ENCODE peak calls at places on chromosomes 13 and 19, in ten cellular contexts. A is A549, M is Peyer's patch, W is H7, F is brain microvascular endothelial cell, Y is gastrocnemius medialis, V is endodermal cell, B is ovary, H is thoracic aorta, X is BJ. C is an unnamed sample.

GRCh38 chr19:31562916-31563626 is 213.8 kb upstream of the TSHZ3 start:
- DNase-seq in A (no peak), X (no peak), V (peak), W (peak), H (no peak), B (no peak), M (no peak), Y (no peak), F (no peak), C (no peak)

GRCh38 chr19:48533770-48534169 is 18.2 kb upstream of the SULT2B1 start:
- DNase-seq in V (no peak), B (no peak), M (no peak), W (no peak), F (no peak), A (no peak), H (no peak), Y (no peak), X (no peak), C (no peak)

GRCh38 chr19:4376245-4376990 is 23.9 kb downstream of the SH3GL1 start:
- DNase-seq in X (no peak), Y (no peak), W (peak), H (no peak), M (no peak), B (no peak), A (no peak), F (no peak), V (peak), C (no peak)

GRCh38 chr13:24638096-24638495 is 42.1 kb upstream of the ATP12A start:
- DNase-seq in Y (no peak), W (no peak), F (no peak), B (no peak), V (no peak), M (no peak), X (no peak), A (no peak), H (no peak), C (no peak)

GRCh38 chr13:27704681-27705080 is 83.0 kb downstream of the POLR1D start:
- DNase-seq in Y (no peak), B (no peak), W (no peak), M (no peak), F (no peak), A (no peak), H (no peak), X (no peak), V (no peak), C (no peak)

GRCh38 chr13:30751183-30751933 is 16.0 kb downstream of the ALOX5AP start:
- DNase-seq in X (no peak), B (no peak), F (no peak), H (no peak), Y (no peak), A (no peak), W (no peak), M (no peak), V (no peak), C (no peak)

GRCh38 chr19:15123900-15124299 is 16.7 kb downstream of the SYDE1 start:
- DNase-seq in X (no peak), A (no peak), B (peak), M (peak), Y (peak), V (peak), H (no peak), F (no peak), W (peak), C (peak)

GRCh38 chr19:5115771-5116202 is 146.9 kb downstream of the KDM4B start:
- DNase-seq in V (no peak), H (no peak), F (no peak), Y (no peak), X (no peak), A (no peak), B (no peak), W (no peak), M (no peak), C (no peak)

GRCh38 chr19:7981199-7981598 is 24.2 kb downstream of the ELAVL1 start:
- DNase-seq in M (no peak), X (no peak), H (no peak), W (no peak), V (no peak), A (no peak), B (no peak), F (no peak), Y (no peak), C (no peak)

GRCh38 chr13:48909088-48909389 is 66.7 kb upstream of the FNDC3A start:
- DNase-seq in H (no peak), Y (no peak), X (no peak), V (no peak), A (no peak), W (no peak), M (no peak), F (no peak), B (no peak), C (no peak)

GRCh38 chr19:10769533-10770491 is 51.9 kb downstream of the DNM2 start:
- DNase-seq in A (peak), Y (peak), F (no peak), H (no peak), W (peak), X (no peak), B (peak), M (peak), V (peak), C (peak)

GRCh38 chr13:40194204-40194806 is 472.1 kb downstream of the FOXO1 start:
- DNase-seq in V (no peak), Y (no peak), X (no peak), M (no peak), F (no peak), H (no peak), W (no peak), B (no peak), A (no peak), C (no peak)

GRCh38 chr13:31038834-31039552 is 106.5 kb downstream of the TEX26 start:
- DNase-seq in W (no peak), V (no peak), M (no peak), B (no peak), X (no peak), F (peak), H (no peak), Y (no peak), A (no peak), C (no peak)

GRCh38 chr19:44738603-44739585 is 9.6 kb upstream of the BCL3 start:
- DNase-seq in M (peak), W (peak), B (peak), V (no peak), A (peak), Y (peak), F (no peak), H (no peak), X (no peak), C (no peak)

GRCh38 chr13:39417131-39417530 is 185.9 kb downstream of the LHFPL6 start:
- DNase-seq in V (peak), X (no peak), W (peak), Y (no peak), A (no peak), H (no peak), F (no peak), M (no peak), B (no peak), C (no peak)

GRCh38 chr19:38554676-38555141 is 63.0 kb downstream of the MAP4K1 start:
- DNase-seq in W (no peak), B (no peak), Y (no peak), H (no peak), V (no peak), A (no peak), F (no peak), M (no peak), X (no peak), C (no peak)

GRCh38 chr19:50191270-50191669 is 12.2 kb upstream of the MYH14 start:
- DNase-seq in M (no peak), Y (no peak), B (no peak), V (no peak), A (no peak), F (no peak), X (no peak), H (no peak), W (no peak), C (no peak)

GRCh38 chr19:958967-959685 is 25.0 kb upstream of the WDR18 start:
- DNase-seq in B (peak), H (no peak), V (no peak), X (no peak), F (peak), Y (no peak), M (no peak), W (no peak), A (peak), C (no peak)

GRCh38 chr13:46926856-46927625 is 30.2 kb upstream of the HTR2A start:
- DNase-seq in F (no peak), Y (no peak), M (no peak), H (no peak), A (no peak), V (no peak), X (peak), W (no peak), B (no peak), C (no peak)

GRCh38 chr13:66264976-66265375 is 965.2 kb downstream of the PCDH9 start:
- DNase-seq in Y (no peak), A (no peak), V (no peak), H (no peak), B (no peak), M (no peak), X (no peak), W (no peak), F (peak), C (no peak)

GRCh38 chr19:47607564-47608073 is 1.3 kb upstream of the BICRA start:
- DNase-seq in V (no peak), H (no peak), F (no peak), W (no peak), B (no peak), A (no peak), X (no peak), M (no peak), Y (no peak), C (no peak)

GRCh38 chr19:43743059-43743458 is 11.7 kb downstream of the SMG9 start:
- DNase-seq in Y (no peak), X (no peak), W (no peak), V (no peak), F (peak), H (no peak), M (no peak), A (no peak), B (no peak), C (no peak)

GRCh38 chr13:111177803-111178389 is 62.8 kb downstream of the ARHGEF7 start:
- DNase-seq in H (no peak), A (no peak), F (peak), X (peak), M (no peak), W (no peak), Y (no peak), V (no peak), B (no peak), C (no peak)

GRCh38 chr19:3224346-3225325 is at the start of gene CELF5:
- DNase-seq in B (peak), W (peak), H (no peak), A (no peak), X (no peak), Y (no peak), M (no peak), F (no peak), V (peak), C (no peak)

GRCh38 chr13:110471833-110472162 is 89.7 kb downstream of the RAB20 start:
- DNase-seq in A (no peak), V (no peak), B (no peak), X (no peak), F (peak), H (no peak), W (no peak), M (no peak), Y (peak), C (peak)

GRCh38 chr19:34150558-34150957 is 21.7 kb upstream of the LSM14A start:
- DNase-seq in F (no peak), M (no peak), H (no peak), A (no peak), W (no peak), X (no peak), Y (no peak), V (no peak), B (no peak), C (no peak)

GRCh38 chr13:36619535-36619934 is 54.3 kb upstream of the SERTM1 start:
- DNase-seq in H (no peak), M (no peak), B (no peak), F (no peak), Y (no peak), A (no peak), X (no peak), W (no peak), V (no peak), C (no peak)

GRCh38 chr19:35959040-35959967 is 23.1 kb downstream of the LRFN3 start:
- DNase-seq in F (no peak), Y (no peak), X (no peak), A (no peak), B (no peak), M (no peak), W (peak), H (no peak), V (peak), C (no peak)

GRCh38 chr19:46144756-46145155 is 3.3 kb upstream of the IGFL2 start:
- DNase-seq in W (no peak), M (no peak), A (peak), X (no peak), Y (no peak), H (no peak), B (no peak), F (no peak), V (no peak), C (no peak)

GRCh38 chr19:46147791-46148288 is at the start of gene IGFL2:
- DNase-seq in M (no peak), X (no peak), Y (no peak), V (no peak), W (no peak), H (no peak), F (no peak), A (no peak), B (no peak), C (no peak)

GRCh38 chr19:46147166-46147740 is 785 bp upstream of the IGFL2 start:
- DNase-seq in M (no peak), Y (no peak), B (no peak), X (no peak), F (no peak), W (no peak), A (no peak), H (no peak), V (no peak), C (no peak)

GRCh38 chr19:46155237-46155636 is 7.2 kb downstream of the IGFL2 start:
- DNase-seq in X (no peak), H (no peak), M (no peak), Y (no peak), B (no peak), V (no peak), A (no peak), W (no peak), F (no peak), C (no peak)

DNA sequence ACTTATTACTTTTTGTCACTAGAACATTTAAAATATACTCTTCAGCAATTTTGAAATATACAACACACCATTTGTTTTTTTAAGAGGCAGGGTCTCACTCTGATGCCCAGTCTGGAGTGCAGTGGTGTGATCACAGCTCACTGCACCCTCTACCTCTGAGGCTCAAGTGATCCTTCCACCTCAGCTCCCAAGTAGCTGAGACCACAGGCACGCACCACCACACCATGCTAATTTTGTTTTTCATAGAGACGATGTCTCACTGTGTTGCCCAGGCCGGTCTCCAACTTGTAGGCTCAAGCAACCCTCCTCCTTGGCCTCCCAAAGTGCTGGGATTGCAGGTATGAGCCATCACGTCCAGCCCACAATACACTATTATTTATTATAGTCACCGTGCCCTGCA is 2.6 kb downstream of the IGFL2 start:
- DNase-seq in M (no peak), V (no peak), B (no peak), F (no peak), Y (no peak), A (no peak), X (no peak), W (no peak), H (no peak), C (no peak)
- H3K4me3 ChIP-seq in M (no peak), V (no peak), B (no peak), F (no peak), Y (no peak), A (no peak), X (no peak), W (no peak), H (no peak), C (no peak)

DNA sequence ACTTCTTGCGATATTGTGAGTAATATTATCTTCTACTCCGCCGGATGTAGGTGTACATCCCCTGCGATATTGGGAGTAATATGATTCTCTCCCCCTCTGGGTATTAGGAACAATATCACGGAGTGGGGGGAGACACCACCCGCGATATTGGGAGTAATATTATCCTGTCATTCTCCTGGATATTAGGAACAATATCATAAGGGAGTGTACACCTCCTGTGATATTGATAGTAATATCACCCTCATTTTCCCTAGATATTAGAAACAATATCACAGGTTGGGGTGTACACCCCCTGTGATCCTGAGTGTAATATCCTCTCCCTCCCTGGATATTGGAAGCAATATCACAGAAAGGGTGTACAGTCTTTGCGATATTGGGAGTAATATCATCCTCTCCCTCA is 64.3 kb upstream of the CEACAM21 start:
- DNase-seq in V (no peak), M (no peak), B (no peak), W (no peak), F (no peak), Y (no peak), A (no peak), X (no peak), H (no peak), C (no peak)
- H3K4me3 ChIP-seq in V (no peak), M (no peak), B (no peak), W (no peak), F (no peak), Y (no peak), A (no peak), X (no peak), H (no peak), C (no peak)

DNA sequence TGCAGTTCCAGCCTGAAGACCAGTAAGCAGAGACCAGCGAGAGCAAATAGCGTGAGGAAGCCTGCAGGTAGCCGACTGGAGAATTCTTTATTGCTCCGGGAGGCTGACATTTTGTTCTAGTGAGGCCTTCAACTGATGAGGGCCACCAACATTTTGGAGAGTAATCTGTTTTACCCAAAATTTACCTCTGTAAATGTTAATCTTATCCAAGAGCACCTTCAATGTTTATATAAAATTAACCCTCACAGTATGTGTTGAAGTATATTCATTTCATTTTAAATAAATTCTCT is 546.4 kb upstream of the SLITRK5 start:
- DNase-seq in H (no peak), Y (no peak), X (no peak), A (no peak), M (no peak), B (no peak), W (no peak), F (no peak), V (no peak), C (no peak)
- H3K4me3 ChIP-seq in H (no peak), Y (no peak), X (no peak), A (no peak), M (no peak), B (no peak), W (no peak), F (no peak), V (no peak), C (no peak)

DNA sequence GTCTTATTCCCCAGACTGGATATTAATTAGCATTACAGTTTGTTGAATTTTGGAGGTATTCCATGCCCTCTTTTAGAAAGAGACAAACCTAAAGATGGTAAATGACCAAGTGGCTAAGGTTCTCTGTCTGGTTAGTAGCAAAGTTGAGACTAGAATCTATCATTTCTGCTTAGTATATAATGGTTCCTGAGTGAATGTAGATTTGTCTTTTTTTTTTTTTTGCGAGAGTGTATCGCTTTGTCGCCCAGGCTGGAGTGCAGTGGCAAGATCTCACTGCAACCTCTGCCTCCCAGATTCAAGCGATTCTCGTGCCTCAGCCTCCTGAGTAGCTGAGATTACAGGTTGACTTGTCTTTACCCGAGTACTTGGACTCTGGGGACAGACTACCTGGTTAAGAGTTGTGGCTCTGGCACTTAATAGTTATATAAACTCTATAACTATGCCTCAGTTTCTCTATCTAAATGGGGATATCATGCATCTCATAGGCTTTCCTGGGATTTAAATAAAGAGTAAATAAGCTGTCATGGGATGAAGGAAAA is 2.7 kb downstream of the NAA16 start:
- DNase-seq in F (no peak), B (no peak), M (no peak), A (no peak), W (no peak), V (no peak), X (no peak), H (no peak), Y (no peak), C (no peak)
- H3K4me3 ChIP-seq in F (no peak), B (no peak), M (no peak), A (no peak), W (no peak), V (peak), X (peak), H (no peak), Y (peak), C (no peak)

C was measured in tibial artery.